ENCODE peak calls at places on chromosome 1, in five cellular contexts. G, V, D, I and F are unnamed samples.

GRCh38 chr1:40634901-40635655 is 30.4 kb downstream of the RIMS3 start:
- DNase-seq in G (no peak), V (no peak), D (no peak), I (no peak), F (no peak)

GRCh38 chr1:168520052-168520751 is 23.6 kb downstream of the XCL2 start:
- DNase-seq in G (no peak), V (no peak), D (no peak), I (no peak), F (no peak)

GRCh38 chr1:228415853-228416216 is 826 bp downstream of the TRIM17 start:
- DNase-seq in G (no peak), V (no peak), D (no peak), I (no peak), F (no peak)

GRCh38 chr1:53339736-53340385 is 12.0 kb upstream of the LRP8 start:
- DNase-seq in G (no peak), V (no peak), D (peak), I (peak), F (no peak)

GRCh38 chr1:98940680-98941079 is 64.0 kb downstream of the PLPPR5 start:
- DNase-seq in G (peak), V (no peak), D (no peak), I (no peak), F (no peak)

GRCh38 chr1:42592811-42593210 is 65.4 kb upstream of the PPIH start:
- DNase-seq in G (no peak), V (no peak), D (no peak), I (no peak), F (no peak)

GRCh38 chr1:101022294-101022693 is 3.3 kb downstream of the DPH5 start:
- DNase-seq in G (peak), V (no peak), D (no peak), I (no peak), F (no peak)

GRCh38 chr1:2821373-2821955 is 20.0 kb upstream of the TTC34 start:
- DNase-seq in G (no peak), V (no peak), D (no peak), I (no peak), F (no peak)

GRCh38 chr1:223738465-223739365 is 26.4 kb downstream of the CAPN2 start:
- DNase-seq in G (no peak), V (no peak), D (no peak), I (no peak), F (no peak)

GRCh38 chr1:151898519-151898991 is 10.8 kb downstream of the THEM4 start:
- DNase-seq in G (peak), V (no peak), D (peak), I (no peak), F (no peak)

GRCh38 chr1:239811211-239811902 is 280.3 kb upstream of the FMN2 start:
- DNase-seq in G (no peak), V (no peak), D (no peak), I (no peak), F (no peak)

GRCh38 chr1:46508760-46509159 is 19.1 kb downstream of the DMBX1 start:
- DNase-seq in G (peak), V (no peak), D (no peak), I (no peak), F (no peak)

GRCh38 chr1:16905112-16905855 is 9.5 kb downstream of the RNU1-2 start:
- DNase-seq in G (peak), V (peak), D (peak), I (no peak), F (peak)

GRCh38 chr1:41493626-41494350 is 9.3 kb upstream of the EDN2 start:
- DNase-seq in G (no peak), V (no peak), D (no peak), I (no peak), F (no peak)

GRCh38 chr1:205680073-205680851 is at the start of gene SLC45A3:
- DNase-seq in G (no peak), V (no peak), D (no peak), I (peak), F (no peak)

GRCh38 chr1:109760581-109761226 is 3.0 kb downstream of the EPS8L3 start:
- DNase-seq in G (no peak), V (no peak), D (peak), I (no peak), F (no peak)

GRCh38 chr1:119549719-119550141 is 42.7 kb downstream of the HSD3B1 start:
- DNase-seq in G (peak), V (peak), D (peak), I (peak), F (no peak)

GRCh38 chr1:31843506-31843905 is 27.7 kb upstream of the SPOCD1 start:
- DNase-seq in G (peak), V (peak), D (no peak), I (no peak), F (no peak)

GRCh38 chr1:112761714-112762480 is 46.8 kb upstream of the PPM1J start:
- DNase-seq in G (no peak), V (no peak), D (no peak), I (no peak), F (no peak)